ENCODE peak calls at places on chromosomes 11 and 22, in four cellular contexts. I is GM10248, Q is psoas muscle, L is cardiac muscle cell. T is an unnamed sample.

GRCh38 chr11:62146476-62147200 is 22.8 kb downstream of the INCENP start:
- DNase-seq in I (no peak), Q (no peak), L (no peak), T (no peak)

GRCh38 chr11:73750238-73750637 is 10.6 kb downstream of the RAB6A start:
- DNase-seq in I (no peak), Q (no peak), L (no peak), T (no peak)

GRCh38 chr22:37991738-37992442 is 7.5 kb upstream of the SOX10 start:
- DNase-seq in I (no peak), Q (no peak), L (no peak), T (no peak)

GRCh38 chr11:44531636-44532035 is 33.8 kb upstream of the CD82 start:
- DNase-seq in I (no peak), Q (no peak), L (no peak), T (no peak)

GRCh38 chr11:76153609-76153949 is 52.7 kb downstream of the WNT11 start:
- DNase-seq in I (no peak), Q (no peak), L (peak), T (no peak)

GRCh38 chr11:115784796-115785521 is 280.7 kb upstream of the CADM1 start:
- DNase-seq in I (no peak), Q (no peak), L (no peak), T (no peak)

GRCh38 chr11:6900327-6900999 is 8.2 kb upstream of the OR2D2 start:
- DNase-seq in I (no peak), Q (no peak), L (no peak), T (no peak)

GRCh38 chr11:121466063-121466794 is 13.5 kb upstream of the SORL1-AS1 start:
- DNase-seq in I (no peak), Q (peak), L (peak), T (peak)

GRCh38 chr22:36238348-36239149 is 778 bp downstream of the APOL2 start:
- DNase-seq in I (no peak), Q (no peak), L (peak), T (no peak)

GRCh38 chr11:95832763-95833162 is 42.5 kb downstream of the CEP57 start:
- DNase-seq in I (no peak), Q (no peak), L (peak), T (no peak)

GRCh38 chr11:103997082-103997481 is 39.4 kb upstream of the DDI1 start:
- DNase-seq in I (no peak), Q (no peak), L (no peak), T (no peak)

GRCh38 chr11:77020751-77021150 is 13.4 kb upstream of the B3GNT6 start:
- DNase-seq in I (no peak), Q (no peak), L (no peak), T (no peak)

GRCh38 chr11:8442301-8442700 is 151.7 kb downstream of the STK33 start:
- DNase-seq in I (no peak), Q (no peak), L (no peak), T (no peak)

GRCh38 chr11:34492806-34493414 is 20.7 kb downstream of the ELF5 start:
- DNase-seq in I (peak), Q (no peak), L (peak), T (peak)

GRCh38 chr22:37476389-37477329 is 9.5 kb downstream of the MFNG start:
- DNase-seq in I (no peak), Q (no peak), L (no peak), T (no peak)

GRCh38 chr11:12871251-12871650 is 137.9 kb upstream of the RASSF10 start:
- DNase-seq in I (no peak), Q (no peak), L (no peak), T (no peak)

GRCh38 chr11:134361661-134362060 is 29.9 kb downstream of the GLB1L2 start:
- DNase-seq in I (no peak), Q (peak), L (no peak), T (no peak)

GRCh38 chr11:9017773-9018172 is 14.0 kb upstream of the NRIP3 start:
- DNase-seq in I (peak), Q (peak), L (peak), T (no peak)

GRCh38 chr11:64656797-64657196 is 65.8 kb downstream of the SLC22A12 start:
- DNase-seq in I (no peak), Q (peak), L (peak), T (no peak)
- TF ChIP-seq CTCF in I (no peak), Q (no peak), L (peak), T (peak)

GRCh38 chr11:118672865-118673264 is 6.6 kb downstream of the TREH start:
- DNase-seq in I (no peak), Q (no peak), L (no peak), T (no peak)
- TF ChIP-seq CTCF in I (no peak), Q (no peak), L (peak), T (peak)

GRCh38 chr11:1310772-1311468 is 1.5 kb upstream of the TOLLIP start:
- DNase-seq in I (peak), Q (no peak), L (no peak), T (no peak)
- TF ChIP-seq CTCF in I (no peak), Q (no peak), L (no peak), T (no peak)

GRCh38 chr11:119724956-119725355 is 4.0 kb downstream of the NECTIN1 start:
- DNase-seq in I (no peak), Q (no peak), L (no peak), T (no peak)
- TF ChIP-seq CTCF in I (no peak), Q (no peak), L (no peak), T (no peak)

T was measured in progenitor cell of endocrine pancreas.